ENCODE peak calls at places on chromosomes 5 and 9, in ten cellular contexts. G is HepG2; H is adrenal gland; X is HCT116; Y is cardiac muscle cell; U is mesendoderm; E is MM.1S; M is CD8-positive, alpha-beta memory T cell; V is GM23248; A is tibial nerve. S is an unnamed sample. For H3K27me3 and H3K4me1, the result is how much of the 10 kb centered on the place peaks cover.

GRCh38 chr9:114279693-114280092 is 43.2 kb upstream of the ORM1 start:
- DNase-seq in E (no peak), U (no peak), X (no peak), M (no peak), Y (no peak), H (no peak), V (no peak), A (no peak), G (no peak), S (no peak)

GRCh38 chr9:70641631-70642030 is 227.2 kb upstream of the KLF9 start:
- DNase-seq in U (peak), Y (no peak), A (no peak), E (no peak), X (no peak), M (no peak), G (no peak), H (no peak), V (no peak), S (no peak)

GRCh38 chr5:154479160-154479943 is 1.3 kb upstream of the HAND1 start:
- DNase-seq in E (no peak), A (no peak), V (no peak), H (no peak), X (no peak), U (peak), G (no peak), M (no peak), Y (no peak), S (no peak)

GRCh38 chr5:150075806-150076205 is 10.5 kb downstream of the CSF1R start:
- DNase-seq in H (no peak), M (no peak), Y (no peak), G (no peak), A (no peak), U (peak), X (no peak), V (no peak), E (no peak), S (no peak)

GRCh38 chr9:111959468-111959941 is 62.9 kb downstream of the UGCG start:
- DNase-seq in G (peak), E (no peak), A (no peak), Y (peak), X (peak), M (no peak), U (peak), V (peak), H (no peak), S (peak)

GRCh38 chr5:24750356-24750755 is 105.6 kb upstream of the CDH10 start:
- DNase-seq in U (no peak), A (no peak), Y (no peak), X (no peak), V (no peak), E (peak), M (no peak), H (no peak), G (no peak), S (no peak)

GRCh38 chr5:55232194-55232984 is 1.0 kb downstream of the CCNO start:
- DNase-seq in U (peak), V (peak), G (no peak), M (no peak), A (no peak), Y (peak), H (no peak), E (no peak), X (peak), S (no peak)

GRCh38 chr9:107674937-107675277 is 185.3 kb upstream of the KLF4 start:
- DNase-seq in E (no peak), M (no peak), G (no peak), V (peak), U (no peak), X (no peak), Y (no peak), A (peak), H (peak), S (no peak)

GRCh38 chr5:173925449-173926071 is 37.4 kb downstream of the CPEB4 start:
- DNase-seq in X (peak), H (peak), Y (peak), A (no peak), M (no peak), G (no peak), E (peak), U (peak), V (peak), S (peak)

GRCh38 chr5:136769900-136770684 is 404.7 kb upstream of the TRPC7 start:
- DNase-seq in H (peak), U (peak), Y (peak), G (peak), V (peak), A (peak), M (peak), E (peak), X (peak), S (peak)

GRCh38 chr5:77171141-77171910 is 39.2 kb upstream of the PDE8B start:
- DNase-seq in H (no peak), A (no peak), V (no peak), G (no peak), Y (no peak), E (no peak), U (no peak), M (no peak), X (no peak), S (no peak)

GRCh38 chr5:66408561-66408960 is 187.6 kb upstream of the MAST4 start:
- DNase-seq in V (no peak), Y (no peak), E (no peak), H (no peak), X (no peak), U (no peak), M (no peak), A (no peak), G (no peak), S (no peak)

GRCh38 chr9:121674952-121675351 is 23.5 kb downstream of the DAB2IP start:
- DNase-seq in G (no peak), M (no peak), V (peak), U (peak), E (no peak), X (no peak), H (no peak), Y (no peak), A (no peak), S (no peak)

GRCh38 chr9:129347323-129348120 is 169.5 kb upstream of the IER5L start:
- DNase-seq in G (no peak), V (peak), U (no peak), Y (no peak), H (no peak), X (no peak), E (no peak), A (no peak), M (no peak), S (no peak)

GRCh38 chr5:137022043-137022442 is 477.1 kb downstream of the SPOCK1 start:
- DNase-seq in M (no peak), X (no peak), V (peak), U (no peak), E (no peak), Y (no peak), A (no peak), G (no peak), H (peak), S (no peak)

GRCh38 chr5:40716000-40716399 is 36.3 kb downstream of the PTGER4 start:
- DNase-seq in E (no peak), G (no peak), X (no peak), Y (no peak), U (peak), V (peak), A (no peak), M (no peak), H (no peak), S (no peak)

GRCh38 chr9:19000133-19000532 is 32.9 kb downstream of the SAXO1 start:
- DNase-seq in G (no peak), E (no peak), V (no peak), H (no peak), A (no peak), U (no peak), M (no peak), X (no peak), Y (no peak), S (no peak)

GRCh38 chr5:6347673-6348072 is 30.7 kb downstream of the MED10 start:
- DNase-seq in M (no peak), V (no peak), A (no peak), U (no peak), G (no peak), X (no peak), Y (no peak), E (no peak), H (no peak), S (no peak)

GRCh38 chr5:36150676-36151433 is 832 bp downstream of the LMBRD2 start:
- DNase-seq in Y (peak), G (peak), M (peak), V (peak), H (peak), U (peak), E (peak), A (no peak), X (peak), S (no peak)

GRCh38 chr5:176692835-176693476 is 45.7 kb downstream of the TSPAN17 start:
- DNase-seq in G (no peak), Y (no peak), M (no peak), A (no peak), X (no peak), V (no peak), E (no peak), U (no peak), H (no peak), S (no peak)

GRCh38 chr9:85599540-85600140 is 142.1 kb downstream of the AGTPBP1 start:
- DNase-seq in G (no peak), M (no peak), Y (no peak), E (no peak), V (peak), U (no peak), X (no peak), A (no peak), H (no peak), S (no peak)

GRCh38 chr5:64688965-64689364 is 1.3 kb upstream of the SHISAL2B start:
- DNase-seq in M (no peak), E (no peak), X (no peak), V (no peak), A (no peak), G (no peak), H (no peak), Y (no peak), U (peak), S (no peak)

GRCh38 chr9:19615036-19615435 is 173.8 kb downstream of the SLC24A2 start:
- DNase-seq in H (no peak), M (no peak), Y (no peak), X (no peak), G (no peak), V (no peak), U (no peak), E (no peak), A (no peak), S (no peak)

GRCh38 chr9:125659954-125660353 is 47.1 kb downstream of the MAPKAP1 start:
- DNase-seq in V (peak), E (no peak), Y (no peak), A (no peak), M (no peak), H (no peak), G (no peak), U (peak), X (no peak), S (no peak)

GRCh38 chr9:114167591-114168091 is 12.3 kb downstream of the COL27A1 start:
- DNase-seq in M (no peak), H (no peak), X (no peak), Y (no peak), V (no peak), G (no peak), E (no peak), A (no peak), U (no peak), S (no peak)

GRCh38 chr5:159045165-159045811 is 54.4 kb downstream of the EBF1 start:
- DNase-seq in Y (no peak), M (no peak), A (no peak), G (no peak), X (no peak), U (no peak), H (no peak), E (no peak), V (no peak), S (no peak)

GRCh38 chr5:78690593-78690972 is 42.0 kb upstream of the LHFPL2 start:
- DNase-seq in Y (no peak), M (no peak), A (no peak), V (no peak), X (no peak), U (no peak), G (no peak), E (no peak), H (no peak), S (no peak)

GRCh38 chr9:92506184-92506857 is 24.0 kb upstream of the ASPN start:
- DNase-seq in U (no peak), X (no peak), H (no peak), E (no peak), M (no peak), Y (no peak), G (no peak), V (peak), A (no peak), S (peak)

GRCh38 chr9:86732514-86732913 is 214.8 kb downstream of the GAS1 start:
- DNase-seq in U (no peak), V (peak), Y (no peak), A (peak), G (no peak), E (no peak), M (no peak), X (no peak), H (peak), S (peak)

GRCh38 chr9:120702075-120702474 is 12.2 kb downstream of the MEGF9 start:
- DNase-seq in M (no peak), G (peak), H (no peak), X (no peak), V (no peak), Y (no peak), E (no peak), U (no peak), A (no peak), S (no peak)

GRCh38 chr9:120946259-120946658 is 19.7 kb upstream of the TRAF1 start:
- DNase-seq in Y (no peak), A (no peak), V (peak), U (no peak), X (no peak), G (no peak), M (no peak), H (no peak), E (no peak), S (no peak)

GRCh38 chr5:38319486-38319885 is 61.1 kb downstream of the EGFLAM start:
- DNase-seq in M (no peak), A (no peak), V (no peak), G (no peak), H (no peak), E (no peak), U (peak), Y (no peak), X (no peak), S (peak)

GRCh38 chr5:32329395-32329834 is 16.7 kb upstream of the MTMR12 start:
- DNase-seq in G (peak), X (peak), M (peak), Y (peak), E (peak), V (peak), U (peak), H (peak), A (no peak), S (no peak)

GRCh38 chr9:136090768-136091581 is 4.1 kb downstream of the NACC2 start:
- DNase-seq in E (no peak), A (no peak), V (no peak), X (no peak), H (no peak), G (no peak), Y (no peak), M (no peak), U (no peak), S (no peak)

GRCh38 chr9:5089737-5090136 is 95.7 kb downstream of the INSL6 start:
- DNase-seq in U (no peak), M (no peak), H (no peak), G (no peak), X (no peak), A (no peak), E (no peak), Y (no peak), V (no peak), S (no peak)

GRCh38 chr5:172276214-172276613 is 7.3 kb downstream of the UBTD2 start:
- DNase-seq in Y (no peak), G (peak), H (no peak), A (no peak), E (no peak), X (no peak), U (no peak), V (peak), M (no peak), S (no peak)

GRCh38 chr5:159449925-159450324 is 119.6 kb upstream of the IL12B start:
- DNase-seq in M (no peak), H (peak), G (no peak), E (no peak), A (no peak), X (peak), U (peak), Y (no peak), V (peak), S (peak)

GRCh38 chr9:131667576-131667975 is 72.3 kb downstream of the RAPGEF1 start:
- DNase-seq in V (peak), Y (no peak), X (no peak), G (no peak), E (no peak), A (no peak), H (peak), M (peak), U (no peak), S (no peak)

GRCh38 chr5:180668835-180669596 is 19.6 kb upstream of the FLT4 start:
- DNase-seq in E (no peak), X (no peak), Y (no peak), A (no peak), H (no peak), U (no peak), V (no peak), G (peak), M (no peak), S (no peak)

GRCh38 chr5:180669661-180670060 is 20.3 kb upstream of the FLT4 start:
- DNase-seq in Y (no peak), E (no peak), H (no peak), U (no peak), X (no peak), M (no peak), V (no peak), A (no peak), G (no peak), S (no peak)

GRCh38 chr5:180673371-180674252 is 24.2 kb upstream of the FLT4 start:
- DNase-seq in Y (peak), U (peak), E (no peak), M (no peak), A (no peak), G (no peak), V (no peak), X (no peak), H (no peak), S (no peak)

GRCh38 chr5:180670157-180670556 is 20.8 kb upstream of the FLT4 start:
- DNase-seq in Y (no peak), A (no peak), X (no peak), M (no peak), E (no peak), G (no peak), H (no peak), V (no peak), U (no peak), S (no peak)

GRCh38 chr5:180670586-180671359 is 21.4 kb upstream of the FLT4 start:
- DNase-seq in A (no peak), E (peak), V (peak), H (peak), X (peak), Y (peak), M (no peak), U (peak), G (peak), S (peak)
- H3K27me3 ChIP-seq in A (under half), E (under half), V (under half), H (under half), X (under half), Y (under half), M (under half), U (under half), G (under half), S (under half)

GRCh38 chr5:126104951-126105350 is 318.3 kb upstream of the GRAMD2B start:
- DNase-seq in M (no peak), Y (no peak), G (no peak), V (no peak), E (no peak), X (no peak), H (no peak), U (no peak), A (no peak), S (no peak)

GRCh38 chr5:126107381-126107780 is 315.8 kb upstream of the GRAMD2B start:
- DNase-seq in G (no peak), X (no peak), U (no peak), H (no peak), V (peak), M (no peak), E (no peak), Y (no peak), A (no peak), S (no peak)

GRCh38 chr5:126104341-126104740 is 318.9 kb upstream of the GRAMD2B start:
- DNase-seq in U (no peak), E (no peak), X (no peak), H (no peak), A (no peak), Y (no peak), G (no peak), M (no peak), V (no peak), S (no peak)

GRCh38 chr5:126103872-126104271 is 319.3 kb upstream of the GRAMD2B start:
- DNase-seq in U (no peak), V (no peak), G (no peak), H (no peak), E (peak), X (no peak), M (no peak), Y (no peak), A (no peak), S (no peak)

DNA sequence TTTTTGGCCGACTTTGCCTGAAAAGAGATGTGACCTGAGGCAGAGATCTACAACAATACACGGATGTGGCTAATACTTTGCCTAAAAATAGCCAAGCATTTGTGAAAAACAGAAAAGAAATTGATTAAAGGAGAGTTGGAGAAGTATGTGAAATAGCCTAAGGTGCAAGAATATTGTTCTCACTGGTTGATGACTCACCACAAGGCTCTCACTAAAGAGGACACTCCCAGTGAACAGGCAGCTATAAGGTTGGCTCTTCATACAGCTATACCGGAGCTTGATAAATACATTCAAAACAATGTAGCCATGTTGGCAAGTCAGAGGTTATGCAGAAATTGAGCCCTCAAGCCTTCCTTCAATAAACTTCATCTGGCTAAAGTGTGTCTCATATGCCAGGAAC is 317.2 kb upstream of the GRAMD2B start:
- DNase-seq in A (no peak), X (no peak), H (no peak), Y (no peak), E (no peak), G (no peak), M (no peak), V (peak), U (no peak), S (peak)
- H3K4me1 ChIP-seq in A (under half), X (under half), H (under half), Y (under half), E (under half), G (under half), M (under half), V (under half), U (under half), S (under half)

GRCh38 chr9:14222149-14222835 is 91.6 kb downstream of the NFIB start:
- DNase-seq in V (no peak), U (peak), E (no peak), A (no peak), X (no peak), M (no peak), G (no peak), H (no peak), Y (no peak), S (no peak)

GRCh38 chr9:14221119-14221518 is 92.8 kb downstream of the NFIB start:
- DNase-seq in G (no peak), E (no peak), A (no peak), M (no peak), X (no peak), V (no peak), Y (no peak), H (no peak), U (no peak), S (no peak)

GRCh38 chr9:14223081-14223480 is 90.9 kb downstream of the NFIB start:
- DNase-seq in G (no peak), V (no peak), U (no peak), Y (no peak), E (no peak), M (no peak), X (no peak), A (no peak), H (no peak), S (no peak)

GRCh38 chr9:14219865-14220655 is 93.9 kb downstream of the NFIB start:
- DNase-seq in A (no peak), U (no peak), M (no peak), X (no peak), Y (no peak), V (no peak), G (no peak), H (no peak), E (no peak), S (no peak)

DNA sequence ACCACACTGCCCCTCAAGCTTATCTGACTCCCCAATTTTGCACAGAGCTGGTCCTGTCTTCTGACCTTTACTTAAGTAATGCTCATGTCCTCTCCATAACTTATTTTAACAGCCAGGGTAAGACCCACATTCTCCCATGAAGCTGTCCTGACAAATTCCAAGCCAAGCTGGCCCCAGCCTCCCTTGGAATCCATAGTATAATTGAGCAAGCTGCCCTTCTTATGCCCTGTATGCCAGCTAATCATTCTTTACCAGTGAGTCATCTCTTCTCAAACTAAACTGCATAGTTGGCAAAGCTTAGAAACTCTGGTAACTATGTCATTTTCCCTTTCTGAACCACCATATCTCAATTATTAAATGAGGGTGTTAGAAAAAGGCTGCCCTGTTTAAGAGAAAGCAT is 92.4 kb downstream of the NFIB start:
- DNase-seq in E (no peak), A (no peak), X (peak), U (peak), G (peak), M (no peak), V (peak), H (no peak), Y (no peak), S (peak)
- H3K27me3 ChIP-seq in E (under half), A (under half), X (under half), U (under half), G (under half), M (under half), V (under half), H (under half), Y (under half), S (under half)

GRCh38 chr9:110131499-110131898 is 76.5 kb downstream of the C9orf152 start:
- DNase-seq in V (no peak), Y (no peak), H (no peak), A (no peak), E (no peak), X (no peak), G (no peak), M (no peak), U (peak), S (no peak)
- H3K4me1 ChIP-seq in V (under half), Y (under half), H (under half), A (under half), E (under half), X (under half), G (under half), M (under half), U (under half), S (under half)

GRCh38 chr9:127634021-127634420 is 21.9 kb downstream of the STXBP1 start:
- DNase-seq in X (peak), M (no peak), E (no peak), H (peak), U (peak), A (no peak), V (no peak), G (no peak), Y (no peak), S (no peak)
- H3K27me3 ChIP-seq in X (under half), M (under half), E (under half), H (under half), U (under half), A (under half), V (under half), G (under half), Y (under half), S (under half)